ENCODE peak calls at places on chromosomes 11 and 22, in four cellular contexts. F is colonic mucosa, U is IMR-90, B is dorsolateral prefrontal cortex. E is an unnamed sample.

GRCh38 chr11:14722507-14722906 is 78.9 kb downstream of the PDE3B start:
- DNase-seq in U (peak), B (no peak), F (no peak), E (no peak)

GRCh38 chr22:35728639-35729308 is 11.1 kb downstream of the APOL5 start:
- DNase-seq in F (peak), B (no peak), U (no peak), E (no peak)

GRCh38 chr11:96235725-96236124 is 107.3 kb downstream of the MAML2 start:
- DNase-seq in B (no peak), U (peak), F (no peak), E (no peak)

GRCh38 chr11:123405123-123405592 is 24.9 kb upstream of the GRAMD1B start:
- DNase-seq in B (no peak), U (no peak), F (no peak), E (no peak)

GRCh38 chr11:70468256-70469230 is 70.2 kb downstream of the CTTN start:
- DNase-seq in U (no peak), B (no peak), F (no peak), E (no peak)

GRCh38 chr22:29457730-29458129 is 19.3 kb downstream of the RFPL1 start:
- DNase-seq in B (no peak), F (peak), U (peak), E (no peak)

GRCh38 chr11:133697603-133698002 is 147.7 kb downstream of the SPATA19 start:
- DNase-seq in F (no peak), B (no peak), U (no peak), E (no peak)

GRCh38 chr11:117189191-117189940 is 9.8 kb upstream of the TAGLN start:
- DNase-seq in F (peak), U (no peak), B (peak), E (no peak)

GRCh38 chr22:49967333-49968241 is 7.0 kb downstream of the PIM3 start:
- DNase-seq in B (peak), F (peak), U (no peak), E (no peak)

GRCh38 chr22:45529966-45530575 is 27.4 kb downstream of the FBLN1 start:
- DNase-seq in U (peak), F (no peak), B (no peak), E (no peak)

GRCh38 chr22:46096051-46096450 is 54.3 kb upstream of the PPARA start:
- DNase-seq in F (no peak), B (no peak), U (no peak), E (no peak)

DNA sequence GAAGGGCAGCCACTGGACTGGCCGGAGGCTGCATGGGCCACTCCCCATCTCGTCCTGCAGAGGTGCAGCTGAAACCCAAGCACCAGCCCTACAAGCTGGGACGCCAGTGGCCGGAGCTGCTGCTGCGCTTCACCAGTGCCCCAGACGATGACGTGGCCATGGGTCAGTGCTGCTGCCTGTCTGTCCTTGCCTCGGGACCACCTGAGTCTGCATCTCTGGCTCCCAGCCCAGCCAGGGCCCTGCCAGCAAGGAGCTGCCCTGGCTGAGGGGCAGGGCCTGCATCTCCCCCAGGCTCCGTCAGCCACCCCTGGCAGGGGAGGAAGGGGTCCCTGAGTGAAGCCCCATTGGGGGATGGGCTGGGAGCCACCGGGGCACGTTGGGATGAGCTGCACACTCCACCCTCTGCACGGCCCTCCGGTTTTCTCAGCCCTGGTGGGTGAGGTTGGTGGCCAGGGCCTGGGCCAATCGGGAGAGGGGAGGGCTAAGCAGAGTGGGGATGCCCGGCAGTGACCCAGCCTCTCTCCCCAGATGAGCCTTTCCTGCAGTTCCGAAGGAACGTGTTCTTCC is 7.2 kb downstream of the FRMD8 start:
- DNase-seq in B (no peak), F (no peak), U (no peak), E (no peak)
- H3K27ac ChIP-seq in B (no peak), F (no peak), U (no peak), E (no peak)

GRCh38 chr11:17822021-17822781 is 87.6 kb downstream of the KCNC1 start:
- DNase-seq in U (peak), B (no peak), F (no peak), E (no peak)
- H3K27ac ChIP-seq in U (peak), B (no peak), F (no peak), E (no peak)

DNA sequence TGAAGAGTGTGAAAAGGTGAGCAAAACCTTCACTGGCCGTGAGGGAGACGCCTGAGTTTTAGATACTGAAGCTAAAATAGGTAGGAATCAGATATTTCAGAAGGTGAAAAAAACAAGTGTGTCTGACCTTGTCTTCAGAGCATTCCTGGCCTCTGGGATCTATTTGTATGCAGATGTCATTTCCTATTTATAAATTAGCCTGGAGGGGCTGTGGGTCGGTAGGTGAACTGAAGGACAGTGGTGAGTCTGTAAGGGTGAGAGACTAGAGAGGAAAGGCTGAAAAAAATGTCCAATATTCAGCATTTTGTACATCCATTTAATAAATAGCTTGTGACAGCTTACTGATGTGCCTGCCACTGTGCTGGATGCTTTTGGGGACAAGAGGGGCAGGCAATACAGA is 302.1 kb downstream of the DDX10 start:
- DNase-seq in B (no peak), U (no peak), F (no peak), E (no peak)
- H3K27ac ChIP-seq in B (no peak), U (no peak), F (no peak), E (no peak)

GRCh38 chr22:36910461-36910860 is 3.0 kb upstream of the CSF2RB start:
- DNase-seq in U (no peak), B (no peak), F (no peak), E (no peak)
- H3K27ac ChIP-seq in U (no peak), B (no peak), F (no peak), E (no peak)

GRCh38 chr22:25110846-25111578 is 88.6 kb upstream of the CRYBB3 start:
- DNase-seq in F (peak), B (peak), U (peak), E (peak)

GRCh38 chr22:25112538-25113253 is 87.0 kb upstream of the CRYBB3 start:
- DNase-seq in F (no peak), B (no peak), U (no peak), E (no peak)

GRCh38 chr22:25111579-25112517 is 87.8 kb upstream of the CRYBB3 start:
- DNase-seq in B (no peak), F (peak), U (no peak), E (no peak)

GRCh38 chr22:25109878-25110595 is 89.6 kb upstream of the CRYBB3 start:
- DNase-seq in F (no peak), U (no peak), B (no peak), E (no peak)

DNA sequence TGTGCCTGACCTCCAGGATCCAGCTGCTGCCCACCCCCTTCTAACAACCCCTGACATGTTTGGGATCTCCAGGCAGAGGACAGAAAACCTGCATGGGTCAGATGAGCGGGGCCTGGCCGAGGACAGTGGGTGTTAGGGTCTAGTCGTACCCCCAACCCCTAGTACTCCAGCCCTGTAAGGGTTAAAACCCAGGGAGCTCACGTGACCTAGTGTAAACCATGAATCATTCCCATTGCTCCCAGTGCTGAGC is 89.1 kb upstream of the CRYBB3 start:
- DNase-seq in F (no peak), U (no peak), B (no peak), E (no peak)
- H3K27ac ChIP-seq in F (peak), U (no peak), B (peak), E (no peak)

GRCh38 chr11:122045181-122045586 is 70.8 kb downstream of the BLID start:
- DNase-seq in F (no peak), U (peak), B (no peak), E (no peak)

GRCh38 chr11:122046846-122047245 is 69.2 kb downstream of the BLID start:
- DNase-seq in U (peak), F (no peak), B (no peak), E (no peak)

GRCh38 chr11:122048401-122048800 is 67.6 kb downstream of the BLID start:
- DNase-seq in B (no peak), F (no peak), U (peak), E (no peak)

GRCh38 chr11:122046438-122046837 is 69.6 kb downstream of the BLID start:
- DNase-seq in U (no peak), F (no peak), B (no peak), E (no peak)

DNA sequence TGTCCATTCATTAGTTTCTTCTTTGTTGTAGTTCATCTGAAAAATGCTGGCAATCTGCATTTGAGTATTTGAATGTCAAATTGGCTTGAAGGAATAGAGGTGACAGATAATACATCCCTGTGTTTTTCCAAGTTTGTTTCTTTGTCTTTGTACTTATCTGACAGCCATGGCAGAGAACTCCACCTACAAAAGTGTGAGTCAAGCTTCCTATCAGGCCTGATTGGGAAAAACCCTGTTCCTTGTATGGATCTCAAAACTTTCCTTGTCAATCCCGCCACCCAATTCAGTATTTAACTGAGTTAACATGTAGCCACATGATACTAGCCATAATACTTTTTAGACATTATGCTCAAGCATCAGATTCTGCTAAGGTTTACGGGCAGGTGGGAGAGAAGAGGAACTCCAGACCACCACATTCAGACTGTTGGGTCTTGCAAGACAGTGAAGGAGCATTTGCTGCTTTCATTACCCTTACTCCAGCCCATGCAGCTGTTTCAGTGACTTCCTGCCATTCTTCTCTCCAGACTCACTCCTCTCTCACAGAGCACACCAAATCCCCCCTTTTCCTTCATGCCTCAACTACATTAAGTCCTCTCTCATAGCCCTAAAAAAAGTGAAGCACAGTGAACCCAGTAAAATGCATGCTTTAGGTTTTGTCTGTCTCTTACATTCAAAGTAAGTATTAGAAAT is 65.8 kb downstream of the BLID start:
- DNase-seq in B (no peak), U (peak), F (no peak), E (no peak)
- H3K27ac ChIP-seq in B (no peak), U (no peak), F (no peak), E (no peak)